ENCODE peak calls at places on chromosomes 1 and 21, in seven cellular contexts. C is astrocyte of the spinal cord, O is fibroblast of lung, X is cardiac fibroblast, S is dorsolateral prefrontal cortex, G is heart left ventricle, M is mesothelial cell of epicardium. E is an unnamed sample.

GRCh38 chr1:24161270-24161669 is 18.3 kb upstream of the IL22RA1 start:
- DNase-seq in S (no peak), O (no peak), G (no peak), X (no peak), C (no peak), M (no peak), E (no peak)

GRCh38 chr1:10796029-10796944 is at the start of gene CASZ1:
- DNase-seq in S (peak; percentile 73), M (peak; percentile 73), O (peak; percentile 91), X (peak; percentile 88), G (peak; percentile 83), C (peak; percentile 89), E (peak; percentile 66)

GRCh38 chr1:182677393-182678098 is 6.8 kb downstream of the RGS8 start:
- DNase-seq in M (no peak), S (no peak), X (no peak), G (no peak), C (no peak), O (no peak), E (no peak)

GRCh38 chr1:205663286-205663994 is 16.9 kb downstream of the SLC45A3 start:
- DNase-seq in X (no peak), S (no peak), O (no peak), G (no peak), M (no peak), C (no peak), E (no peak)

GRCh38 chr21:34691396-34692032 is 22.7 kb downstream of the CLIC6 start:
- DNase-seq in C (no peak), X (no peak), M (no peak), O (no peak), G (no peak), S (no peak), E (no peak)

GRCh38 chr1:14039894-14040430 is 340.0 kb downstream of the PRDM2 start:
- DNase-seq in G (no peak), X (no peak), S (no peak), M (no peak), C (no peak), O (no peak), E (no peak)

GRCh38 chr1:224637510-224637909 is 21.4 kb downstream of the CNIH3 start:
- DNase-seq in S (no peak), X (peak; percentile 96), C (peak; percentile 97), M (no peak), O (peak; percentile 100), G (no peak), E (peak; percentile 98)

GRCh38 chr21:16074950-16075489 is 345.2 kb downstream of the USP25 start:
- DNase-seq in S (no peak), G (no peak), C (no peak), X (no peak), O (no peak), M (no peak), E (no peak)

GRCh38 chr21:45286671-45287437 is 841 bp downstream of the POFUT2 start:
- DNase-seq in G (no peak), S (peak; percentile 35), O (peak; percentile 19), M (no peak), C (no peak), X (no peak), E (no peak)

GRCh38 chr1:2125375-2126211 is 69.0 kb downstream of the FAAP20 start:
- DNase-seq in C (no peak), O (no peak), S (no peak), X (no peak), G (peak; percentile 21), M (no peak), E (no peak)

GRCh38 chr1:186927884-186928283 is 99.1 kb downstream of the PLA2G4A start:
- DNase-seq in M (no peak), S (no peak), O (no peak), G (no peak), X (no peak), C (no peak), E (no peak)

GRCh38 chr1:21703318-21703963 is 34.3 kb upstream of the RAP1GAP start:
- DNase-seq in X (peak; percentile 79), O (peak; percentile 90), M (no peak), C (peak; percentile 83), G (no peak), S (no peak), E (peak; percentile 90)

GRCh38 chr1:17780916-17781315 is 25.8 kb downstream of the ACTL8 start:
- DNase-seq in C (no peak), M (no peak), O (no peak), X (no peak), G (no peak), S (no peak), E (no peak)
- TF ChIP-seq CTCF in C (no peak), M (no peak), O (no peak), X (no peak), G (no peak), S (no peak), E (no peak)

GRCh38 chr1:206923961-206924548 is 2.3 kb upstream of the FCMR start:
- DNase-seq in C (no peak), G (no peak), M (no peak), O (no peak), S (no peak), X (no peak), E (no peak)

GRCh38 chr1:206923009-206923960 is 1.5 kb upstream of the FCMR start:
- DNase-seq in S (no peak), M (no peak), X (no peak), G (no peak), O (no peak), C (no peak), E (no peak)

GRCh38 chr1:206926286-206926685 is 4.5 kb upstream of the FCMR start:
- DNase-seq in O (no peak), C (no peak), G (no peak), S (no peak), M (no peak), X (no peak), E (no peak)

GRCh38 chr1:206924549-206925115 is 2.9 kb upstream of the FCMR start:
- DNase-seq in O (no peak), M (no peak), S (no peak), C (no peak), G (no peak), X (no peak), E (no peak)

GRCh38 chr1:206925116-206925736 is 3.5 kb upstream of the FCMR start:
- DNase-seq in M (no peak), G (peak; percentile 45), O (no peak), S (no peak), X (no peak), C (no peak), E (no peak)
- TF ChIP-seq CTCF in M (no peak), G (peak; percentile 10), O (no peak), S (no peak), X (no peak), C (no peak), E (no peak)

GRCh38 chr1:16050328-16050727 is 6.7 kb downstream of the CLCNKB start:
- DNase-seq in C (no peak), S (no peak), M (no peak), X (no peak), G (no peak), O (no peak), E (no peak)

GRCh38 chr1:16046865-16047264 is 3.3 kb downstream of the CLCNKB start:
- DNase-seq in C (no peak), X (peak; percentile 10), S (no peak), G (no peak), M (no peak), O (peak; percentile 6), E (peak; percentile 24)

GRCh38 chr1:16051039-16051438 is 7.5 kb downstream of the CLCNKB start:
- DNase-seq in C (no peak), O (no peak), S (no peak), M (no peak), X (no peak), G (no peak), E (no peak)

GRCh38 chr1:16047791-16048475 is 4.4 kb downstream of the CLCNKB start:
- DNase-seq in M (no peak), X (no peak), S (no peak), G (no peak), C (no peak), O (no peak), E (no peak)

GRCh38 chr1:16048573-16049189 is 5.1 kb downstream of the CLCNKB start:
- DNase-seq in G (peak; percentile 72), S (no peak), C (peak; percentile 31), O (peak; percentile 46), M (peak; percentile 64), X (no peak), E (no peak)
- TF ChIP-seq CTCF in G (no peak), S (no peak), C (no peak), O (no peak), M (no peak), X (no peak), E (no peak)

GRCh38 chr1:196779093-196779492 is 4.5 kb downstream of the CFHR3 start:
- DNase-seq in C (no peak), X (no peak), M (no peak), O (no peak), S (no peak), G (no peak), E (no peak)
- TF ChIP-seq CTCF in C (peak; percentile 2), X (no peak), M (peak; percentile 22), O (no peak), S (no peak), G (no peak), E (peak; percentile 22)

GRCh38 chr1:35030338-35031102 is 1.2 kb downstream of the ZMYM6 start:
- DNase-seq in C (no peak), O (no peak), X (no peak), S (no peak), G (no peak), M (no peak), E (no peak)
- TF ChIP-seq CTCF in C (no peak), O (no peak), X (no peak), S (no peak), G (no peak), M (no peak), E (no peak)

GRCh38 chr1:36772837-36773495 is 261.3 kb downstream of the GRIK3 start:
- DNase-seq in O (no peak), S (no peak), M (no peak), X (no peak), C (no peak), G (no peak), E (no peak)

GRCh38 chr1:36769886-36770830 is 264.2 kb downstream of the GRIK3 start:
- DNase-seq in C (no peak), M (no peak), X (no peak), G (no peak), O (no peak), S (peak; percentile 4), E (no peak)

GRCh38 chr1:36771222-36771621 is 263.1 kb downstream of the GRIK3 start:
- DNase-seq in O (no peak), G (no peak), X (no peak), C (no peak), M (no peak), S (no peak), E (no peak)

GRCh38 chr1:36773827-36774541 is 260.3 kb downstream of the GRIK3 start:
- DNase-seq in X (no peak), G (no peak), O (no peak), C (no peak), M (no peak), S (no peak), E (no peak)

DNA sequence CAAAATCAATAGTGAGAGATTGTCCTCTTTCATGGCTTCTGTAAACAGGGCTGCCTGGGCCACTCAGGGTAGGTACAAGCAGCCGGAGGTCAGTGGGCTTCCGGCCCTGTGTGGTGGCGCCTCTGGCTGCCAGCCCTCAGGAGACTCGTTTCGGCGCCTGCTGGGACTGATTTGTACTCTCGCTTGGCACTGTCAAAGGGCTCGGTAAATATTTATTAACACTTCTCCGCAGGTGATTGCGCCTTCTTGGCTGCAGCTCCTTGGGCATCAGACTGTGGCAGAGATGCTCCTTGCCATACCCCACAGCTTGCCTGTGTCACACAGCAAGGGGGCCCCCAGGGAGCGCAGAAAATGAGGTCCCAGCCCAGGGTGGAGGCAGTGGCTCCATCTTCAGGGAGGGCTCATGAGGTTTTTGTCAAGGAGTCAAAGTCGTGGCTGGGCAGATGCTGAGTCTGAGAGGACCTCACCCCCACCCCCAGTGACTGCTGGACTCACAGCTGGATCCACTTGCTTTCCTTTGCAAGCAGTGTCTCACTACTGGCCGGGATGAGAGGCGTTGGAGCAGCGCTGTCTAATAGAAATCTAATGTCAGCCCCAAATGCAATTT is 262.5 kb downstream of the GRIK3 start:
- DNase-seq in O (no peak), X (no peak), G (no peak), C (no peak), S (no peak), M (no peak), E (no peak)
- TF ChIP-seq CTCF in O (no peak), X (no peak), G (no peak), C (no peak), S (no peak), M (no peak), E (no peak)